ENCODE peak calls at places on chromosomes 5 and 9, in seven cellular contexts. Z, O, G, V, N, K and P are unnamed samples.

GRCh38 chr9:18459958-18460584 is 13.9 kb upstream of the ADAMTSL1 start:
- DNase-seq in V (no peak), Z (no peak), G (no peak), K (no peak), N (no peak), O (no peak), P (no peak)

GRCh38 chr5:94908889-94909480 is 290.5 kb downstream of the SLF1 start:
- DNase-seq in Z (peak; percentile 20), K (peak; percentile 25), V (peak; percentile 43), O (no peak), G (peak; percentile 35), N (no peak), P (no peak)

GRCh38 chr9:38668791-38669466 is 48.5 kb upstream of the ANKRD18A start:
- DNase-seq in O (no peak), N (no peak), G (no peak), V (no peak), Z (no peak), K (no peak), P (no peak)

GRCh38 chr9:110260911-110261310 is 4.6 kb upstream of the TXN start:
- DNase-seq in G (no peak), K (no peak), V (peak; percentile 19), O (no peak), Z (no peak), N (no peak), P (no peak)

GRCh38 chr5:90548069-90548593 is 10.5 kb upstream of the ADGRV1 start:
- DNase-seq in Z (peak; percentile 65), G (peak; percentile 42), V (no peak), K (peak; percentile 66), N (no peak), O (no peak), P (no peak)

GRCh38 chr9:16361118-16361517 is 509.4 kb downstream of the BNC2 start:
- DNase-seq in V (no peak), O (no peak), N (no peak), K (no peak), G (no peak), Z (no peak), P (no peak)

GRCh38 chr9:96116275-96117051 is 185.5 kb downstream of the HSD17B3 start:
- DNase-seq in K (peak; percentile 82), Z (no peak), G (no peak), N (no peak), V (peak; percentile 50), O (no peak), P (no peak)

GRCh38 chr9:119365291-119366027 is 3.8 kb downstream of the BRINP1 start:
- DNase-seq in N (no peak), K (peak; percentile 6), Z (peak; percentile 6), V (peak; percentile 69), O (peak; percentile 79), G (no peak), P (peak; percentile 87)

GRCh38 chr9:136791466-136792276 is 527 bp downstream of the TMEM141 start:
- DNase-seq in V (peak; percentile 59), O (peak; percentile 91), Z (peak; percentile 37), K (peak; percentile 47), G (peak; percentile 68), N (no peak), P (no peak)

GRCh38 chr9:108844856-108845255 is 10.9 kb downstream of the ACTL7B start:
- DNase-seq in G (no peak), V (no peak), O (no peak), Z (no peak), K (no peak), N (no peak), P (no peak)

GRCh38 chr5:10987881-10988504 is 227.0 kb upstream of the DAP start:
- DNase-seq in O (peak; percentile 98), G (peak; percentile 42), N (no peak), V (no peak), Z (peak; percentile 71), K (peak; percentile 43), P (peak; percentile 55)

GRCh38 chr9:122526602-122527001 is 491 bp downstream of the OR1N1 start:
- DNase-seq in G (no peak), Z (no peak), O (no peak), V (no peak), N (no peak), K (no peak), P (no peak)

GRCh38 chr9:74570879-74571512 is 73.9 kb downstream of the RORB start:
- DNase-seq in O (no peak), K (peak; percentile 15), Z (peak; percentile 12), N (no peak), G (peak; percentile 16), V (peak; percentile 41), P (no peak)

GRCh38 chr9:114895605-114896004 is 34.8 kb downstream of the TNFSF8 start:
- DNase-seq in O (no peak), N (no peak), Z (no peak), V (no peak), K (no peak), G (no peak), P (no peak)

GRCh38 chr5:148880696-148881095 is 54.3 kb downstream of the ADRB2 start:
- DNase-seq in G (no peak), K (no peak), N (no peak), O (no peak), V (no peak), Z (no peak), P (no peak)

GRCh38 chr9:36729902-36730301 is 157.2 kb downstream of the MELK start:
- DNase-seq in Z (no peak), N (no peak), G (no peak), K (no peak), O (no peak), V (no peak), P (no peak)

GRCh38 chr5:58406394-58406793 is 53.5 kb downstream of the PLK2 start:
- DNase-seq in K (no peak), V (no peak), G (no peak), Z (no peak), N (no peak), O (no peak), P (no peak)

DNA sequence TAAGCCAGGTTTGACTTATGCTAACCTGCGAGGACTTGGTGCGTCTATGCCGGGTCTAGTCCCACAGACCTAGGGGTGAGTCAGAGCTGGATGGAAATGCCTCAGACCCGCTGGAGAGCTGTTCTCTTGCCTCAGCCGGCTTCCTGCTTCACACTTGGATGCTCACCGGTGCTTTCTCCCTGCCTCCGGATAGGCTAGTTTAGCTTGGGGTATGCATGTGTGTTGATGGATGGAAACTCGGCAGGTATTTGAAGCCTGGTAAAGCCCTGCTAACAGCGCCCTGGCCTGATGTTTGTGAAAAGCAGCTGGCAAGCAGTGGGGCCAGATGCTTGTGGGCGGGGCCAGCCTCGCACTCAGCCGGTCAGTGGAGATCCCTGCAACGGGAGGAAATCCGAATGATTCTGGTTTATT is 29.3 kb downstream of the PRRC2B start:
- DNase-seq in N (peak; percentile 20), O (no peak), K (no peak), V (peak; percentile 84), G (no peak), Z (no peak), P (no peak)
- H3K9ac ChIP-seq in N (no peak overlapping the region), O (no peak overlapping the region), K (no peak overlapping the region), V (no peak overlapping the region), G (no peak overlapping the region), Z (no peak overlapping the region), P (no peak overlapping the region)

GRCh38 chr5:98679963-98680362 is 93.5 kb upstream of the RGMB start:
- DNase-seq in Z (no peak), N (no peak), K (no peak), V (no peak), G (no peak), O (no peak), P (no peak)
- TF ChIP-seq YY1 in Z (no peak), N (no peak), K (no peak), V (no peak), G (no peak), O (no peak), P (no peak)

DNA sequence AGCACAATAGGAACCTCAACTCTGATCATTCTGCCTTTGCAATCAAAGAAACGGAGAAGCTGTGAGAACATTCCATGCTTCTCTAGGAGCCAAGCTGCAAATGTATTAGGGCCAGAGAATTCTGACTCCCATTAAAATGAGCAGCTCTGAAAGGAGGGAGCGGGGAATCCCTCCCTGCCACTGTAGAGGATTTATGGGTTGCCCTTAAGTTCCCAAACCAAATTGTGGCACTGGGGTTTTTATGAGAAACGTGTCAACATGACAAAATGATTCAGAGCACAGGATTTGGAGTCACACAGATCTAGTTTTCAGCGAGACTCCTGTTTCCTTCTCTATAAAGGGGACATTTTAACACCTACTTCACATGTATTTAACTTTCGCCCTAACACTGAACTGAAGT is 1.8 kb downstream of the IL6ST start:
- DNase-seq in G (no peak), N (no peak), Z (no peak), K (no peak), V (no peak), O (no peak), P (no peak)
- H3K9ac ChIP-seq in G (no peak overlapping the region), N (peak overlapping the region; percentile 19), Z (peak overlapping the region; percentile 32), K (peak overlapping the region; percentile 99), V (peak overlapping the region; percentile 94), O (no peak overlapping the region), P (peak overlapping the region; percentile 44)

GRCh38 chr9:4293293-4293931 is 6.5 kb downstream of the GLIS3 start:
- DNase-seq in G (peak; percentile 54), O (no peak), N (no peak), Z (no peak), K (no peak), V (no peak), P (no peak)
- TF ChIP-seq YY1 in G (no peak), O (no peak), N (no peak), Z (no peak), K (no peak), V (no peak), P (no peak)

GRCh38 chr5:128538249-128539037 is 398 bp upstream of the FBN2 start:
- DNase-seq in O (peak; percentile 84), N (no peak), Z (no peak), K (no peak), G (no peak), V (peak; percentile 16), P (peak; percentile 79)
- H3K9ac ChIP-seq in O (peak overlapping the region; percentile 44), N (no peak overlapping the region), Z (no peak overlapping the region), K (no peak overlapping the region), G (no peak overlapping the region), V (no peak overlapping the region), P (peak overlapping the region; percentile 67)

GRCh38 chr5:67293177-67293576 is 96.6 kb upstream of the CD180 start:
- DNase-seq in N (no peak), V (no peak), G (no peak), Z (no peak), O (no peak), K (no peak), P (no peak)

GRCh38 chr5:67291066-67291465 is 94.5 kb upstream of the CD180 start:
- DNase-seq in Z (no peak), O (no peak), G (no peak), V (no peak), K (no peak), N (no peak), P (no peak)

GRCh38 chr5:67292201-67292940 is 95.8 kb upstream of the CD180 start:
- DNase-seq in K (no peak), V (no peak), O (no peak), G (no peak), N (no peak), Z (no peak), P (no peak)

GRCh38 chr5:67290620-67291019 is 94.0 kb upstream of the CD180 start:
- DNase-seq in G (no peak), N (no peak), K (no peak), V (no peak), Z (no peak), O (no peak), P (no peak)

GRCh38 chr5:67291671-67292070 is 95.1 kb upstream of the CD180 start:
- DNase-seq in Z (no peak), N (no peak), V (no peak), O (no peak), K (no peak), G (no peak), P (no peak)
- TF ChIP-seq YY1 in Z (no peak), N (no peak), V (no peak), O (no peak), K (no peak), G (no peak), P (no peak)